ENCODE peak calls at places on chromosomes 12 and 14, in eight cellular contexts. B, W, F, T, G, Y, Q and L are unnamed samples.

GRCh38 chr14:30125322-30125944 is 197.8 kb upstream of the PRKD1 start:
- DNase-seq in B (no peak), W (no peak), F (no peak), T (no peak), G (no peak), Y (no peak), Q (no peak), L (no peak)

GRCh38 chr12:74491374-74491773 is 46.3 kb upstream of the ATXN7L3B start:
- DNase-seq in B (no peak), W (no peak), F (no peak), T (no peak), G (no peak), Y (no peak), Q (no peak), L (no peak)

GRCh38 chr14:95667251-95667693 is 19.0 kb upstream of the TCL1B start:
- DNase-seq in B (no peak), W (no peak), F (no peak), T (no peak), G (no peak), Y (no peak), Q (no peak), L (no peak)

GRCh38 chr14:80955434-80955939 is at the start of gene TSHR:
- DNase-seq in B (no peak), W (no peak), F (no peak), T (peak), G (peak), Y (peak), Q (peak), L (peak)

GRCh38 chr12:131389051-131390013 is 321.6 kb upstream of the SFSWAP start:
- DNase-seq in B (no peak), W (no peak), F (no peak), T (no peak), G (no peak), Y (no peak), Q (peak), L (no peak)

GRCh38 chr12:96416033-96416790 is 16.0 kb upstream of the CDK17 start:
- DNase-seq in B (no peak), W (no peak), F (no peak), T (no peak), G (no peak), Y (no peak), Q (no peak), L (no peak)

GRCh38 chr12:108468149-108468968 is 46.7 kb upstream of the FICD start:
- DNase-seq in B (no peak), W (no peak), F (no peak), T (no peak), G (peak), Y (peak), Q (no peak), L (no peak)

GRCh38 chr12:104695453-104696148 is 238.9 kb downstream of the CHST11 start:
- DNase-seq in B (no peak), W (no peak), F (no peak), T (no peak), G (no peak), Y (no peak), Q (no peak), L (no peak)

DNA sequence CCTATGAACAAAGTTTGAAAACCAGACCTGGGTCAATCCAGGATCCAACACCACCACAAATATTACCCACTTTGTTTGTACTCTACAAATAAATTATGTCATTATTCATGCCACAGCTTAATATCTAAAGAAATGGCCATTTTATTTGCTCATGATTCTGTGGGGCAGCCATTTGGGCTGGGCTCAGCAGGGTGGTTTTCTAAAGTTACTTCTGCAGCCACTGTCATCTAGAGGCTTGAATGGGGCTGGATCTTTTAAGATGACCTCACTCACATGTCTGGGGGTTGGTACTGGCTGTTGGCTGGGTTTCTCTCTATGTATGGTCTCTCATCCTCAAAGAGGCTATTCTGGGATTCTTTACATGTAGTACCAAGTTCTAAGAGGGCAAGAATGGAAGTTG is 96.2 kb downstream of the VCPKMT start:
- DNase-seq in B (no peak), W (no peak), F (no peak), T (no peak), G (no peak), Y (no peak), Q (no peak), L (no peak)
- TF ChIP-seq CTCF in B (no peak), W (no peak), F (no peak), T (no peak), G (no peak), Y (no peak), Q (no peak), L (no peak)

GRCh38 chr14:101628471-101628966 is 67.2 kb downstream of the DIO3 start:
- DNase-seq in B (peak), W (peak), F (peak), T (peak), G (peak), Y (peak), Q (peak), L (peak)
- H3K4me3 ChIP-seq in B (no peak), W (peak), F (peak), T (no peak), G (peak), Y (peak), Q (peak), L (peak)

GRCh38 chr12:57095440-57095839 is 6.5 kb downstream of the NAB2 start:
- DNase-seq in B (no peak), W (no peak), F (no peak), T (no peak), G (no peak), Y (no peak), Q (no peak), L (no peak)

GRCh38 chr12:57099062-57099714 is 10.3 kb downstream of the NAB2 start:
- DNase-seq in B (no peak), W (no peak), F (no peak), T (no peak), G (no peak), Y (no peak), Q (no peak), L (no peak)

GRCh38 chr12:57096099-57096572 is 7.2 kb downstream of the NAB2 start:
- DNase-seq in B (no peak), W (no peak), F (no peak), T (no peak), G (no peak), Y (no peak), Q (no peak), L (no peak)

GRCh38 chr12:57096748-57097553 is 8.0 kb downstream of the NAB2 start:
- DNase-seq in B (no peak), W (no peak), F (no peak), T (no peak), G (no peak), Y (no peak), Q (no peak), L (no peak)

DNA sequence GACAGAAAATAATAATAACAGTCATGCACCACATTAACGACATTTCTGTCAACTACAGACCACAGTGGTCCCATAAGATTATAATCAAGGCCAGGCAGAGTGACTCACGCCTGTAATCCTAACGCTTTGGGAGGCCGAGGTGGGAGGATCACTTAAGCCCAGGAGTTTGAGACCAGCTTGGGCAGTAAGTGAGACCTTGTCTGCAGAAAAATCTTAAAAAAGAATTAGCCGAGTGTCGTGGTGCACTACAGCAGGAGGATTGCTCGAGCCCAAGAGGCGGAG is 8.6 kb downstream of the NAB2 start:
- DNase-seq in B (no peak), W (no peak), F (no peak), T (no peak), G (no peak), Y (no peak), Q (no peak), L (no peak)
- H3K27ac ChIP-seq in B (no peak), W (no peak), F (no peak), T (no peak), G (peak), Y (no peak), Q (no peak), L (no peak)

GRCh38 chr14:90276627-90277367 is 20.4 kb downstream of the PSMC1 start:
- DNase-seq in B (no peak), W (no peak), F (no peak), T (no peak), G (no peak), Y (no peak), Q (peak), L (peak)
- TF ChIP-seq CTCF in B (no peak), W (no peak), F (no peak), T (peak), G (no peak), Y (no peak), Q (no peak), L (no peak)

GRCh38 chr12:10409387-10409786 is at the start of gene KLRC4:
- DNase-seq in B (no peak), W (no peak), F (no peak), T (no peak), G (no peak), Y (no peak), Q (no peak), L (no peak)
- H3K4me3 ChIP-seq in B (no peak), W (no peak), F (no peak), T (no peak), G (no peak), Y (no peak), Q (no peak), L (no peak)